ENCODE peak calls at places on chromosomes 13 and 19, in five cellular contexts. K, C, G, B and X are unnamed samples.

GRCh38 chr13:109509154-109509905 is 277.1 kb downstream of the IRS2 start:
- DNase-seq in C (no peak), B (no peak), K (no peak), G (no peak), X (peak; percentile 38)

GRCh38 chr19:30029721-30030510 is 87.9 kb downstream of the URI1 start:
- DNase-seq in B (no peak), K (no peak), C (no peak), G (no peak), X (peak; percentile 91)

GRCh38 chr13:49649244-49649962 is 21.1 kb downstream of the ARL11 start:
- DNase-seq in G (peak; percentile 35), C (no peak), B (no peak), K (no peak), X (peak; percentile 64)

GRCh38 chr13:68927387-68928026 is 1180.1 kb upstream of the ATXN8OS start:
- DNase-seq in C (no peak), G (peak; percentile 83), B (peak; percentile 17), K (peak; percentile 27), X (peak; percentile 60)

GRCh38 chr19:19490247-19490968 is 24.9 kb downstream of the TSSK6 start:
- DNase-seq in G (peak; percentile 87), C (peak; percentile 72), B (peak; percentile 78), K (peak; percentile 80), X (peak; percentile 83)

GRCh38 chr19:42110658-42111057 is 21.6 kb downstream of the POU2F2 start:
- DNase-seq in B (no peak), C (no peak), K (no peak), G (no peak), X (no peak)

GRCh38 chr13:111184685-111185401 is 69.7 kb downstream of the ARHGEF7 start:
- DNase-seq in C (no peak), B (no peak), G (no peak), K (no peak), X (no peak)

GRCh38 chr19:49442354-49442753 is 1.0 kb upstream of the SLC17A7 start:
- DNase-seq in G (peak; percentile 67), B (no peak), K (no peak), C (no peak), X (peak; percentile 20)

GRCh38 chr19:6006896-6007295 is 29.0 kb upstream of the RANBP3 start:
- DNase-seq in K (no peak), G (no peak), B (no peak), C (no peak), X (no peak)

GRCh38 chr13:98143157-98143553 is 261 bp downstream of the FARP1 start:
- DNase-seq in G (no peak), C (no peak), K (no peak), B (no peak), X (no peak)

GRCh38 chr19:57558525-57558924 is 1.1 kb downstream of the ZNF550 start:
- DNase-seq in B (no peak), K (no peak), C (no peak), G (no peak), X (peak; percentile 8)

GRCh38 chr19:7895565-7895964 is 7.3 kb downstream of the LRRC8E start:
- DNase-seq in G (no peak), K (no peak), C (no peak), B (no peak), X (no peak)

GRCh38 chr19:50768289-50768688 is 2.0 kb upstream of the GPR32 start:
- DNase-seq in G (no peak), K (no peak), B (no peak), C (no peak), X (no peak)

GRCh38 chr13:24681930-24682329 is 1.7 kb downstream of the ATP12A start:
- DNase-seq in K (no peak), B (no peak), G (no peak), C (no peak), X (no peak)

GRCh38 chr13:105991622-105992254 is 543.7 kb downstream of the EFNB2 start:
- DNase-seq in C (no peak), K (no peak), G (no peak), B (no peak), X (peak; percentile 86)

GRCh38 chr19:55437410-55437809 is 5.7 kb downstream of the SHISA7 start:
- DNase-seq in C (peak; percentile 56), G (peak; percentile 90), K (no peak), B (peak; percentile 72), X (peak; percentile 83)

GRCh38 chr19:55229145-55229788 is 704 bp upstream of the TMEM86B start:
- DNase-seq in C (no peak), K (no peak), B (no peak), G (no peak), X (no peak)

GRCh38 chr19:49590071-49590970 is 661 bp upstream of the PRR12 start:
- DNase-seq in C (peak; percentile 99), G (peak; percentile 99), K (peak; percentile 93), B (peak; percentile 94), X (peak; percentile 99)